ENCODE peak calls at places on chromosome 17, in five cellular contexts. G is A549; A is stimulated activated naive CD8-positive, alpha-beta T cell treated with anti-CD3 and anti-CD28 coated beads, Interleukin-15, Interleukin-2, amounts not matched to agents 100 U/mL and 50 U/mL, for 24 hours; H is prostate gland; Z is mammary epithelial cell. O is an unnamed sample.

GRCh38 chr17:5587431-5588032 is 3.2 kb upstream of the NLRP1 start:
- DNase-seq in G (peak), Z (peak), A (peak), H (peak), O (peak)

GRCh38 chr17:2867441-2868424 is 71.5 kb downstream of the RAP1GAP2 start:
- DNase-seq in A (no peak), Z (peak), H (no peak), G (no peak), O (peak)

GRCh38 chr17:78559749-78560368 is 17.3 kb downstream of the DNAH17 start:
- DNase-seq in Z (no peak), H (no peak), A (no peak), G (no peak), O (no peak)

GRCh38 chr17:4548061-4548461 is 7.1 kb downstream of the MYBBP1A start:
- DNase-seq in H (no peak), A (peak), G (no peak), Z (no peak), O (no peak)

GRCh38 chr17:81867952-81868673 is 3.0 kb downstream of the ARHGDIA start:
- DNase-seq in G (no peak), Z (no peak), A (peak), H (no peak), O (peak)

GRCh38 chr17:82812058-82812457 is 27.8 kb downstream of the ZNF750 start:
- DNase-seq in H (no peak), Z (no peak), A (no peak), G (no peak), O (no peak)

GRCh38 chr17:38958326-38958725 is 8.9 kb downstream of the FBXO47 start:
- DNase-seq in G (no peak), Z (no peak), H (no peak), A (no peak), O (peak)

GRCh38 chr17:39016193-39017153 is 49.3 kb upstream of the FBXO47 start:
- DNase-seq in Z (no peak), A (no peak), G (no peak), H (no peak), O (peak)

GRCh38 chr17:41491476-41491875 is 1.8 kb upstream of the KRT36 start:
- DNase-seq in Z (no peak), G (no peak), A (no peak), H (no peak), O (no peak)

GRCh38 chr17:61235001-61235820 is 164.4 kb upstream of the TBX2 start:
- DNase-seq in A (no peak), H (no peak), Z (no peak), G (no peak), O (no peak)

GRCh38 chr17:59304811-59305210 is 26.6 kb upstream of the YPEL2 start:
- DNase-seq in G (no peak), A (no peak), Z (no peak), H (no peak), O (no peak)